ENCODE peak calls at places on chromosomes 3 and 15, in seven cellular contexts. One of them, this sample, is unnamed.

GRCh38 chr3:24674261-24674660 is 179.6 kb upstream of the THRB start:
- DNase-seq in stimulated activated CD8-positive, alpha-beta memory T cell treated with anti-CD3 and anti-CD28 coated beads, Interleukin-7, amount 100 ng/mL, for 1 hour: no peak
- DNase-seq in GM10248: no peak
- DNase-seq in B cell: no peak
- DNase-seq in RPMI8226: no peak
- DNase-seq in kidney tubule cell: no peak
- DNase-seq in pancreas: no peak
- DNase-seq in this sample: no peak

GRCh38 chr3:133535971-133536634 is 37.4 kb upstream of the CDV3 start:
- DNase-seq in B cell: no peak
- DNase-seq in stimulated activated CD8-positive, alpha-beta memory T cell treated with anti-CD3 and anti-CD28 coated beads, Interleukin-7, amount 100 ng/mL, for 1 hour: no peak
- DNase-seq in RPMI8226: no peak
- DNase-seq in pancreas: no peak
- DNase-seq in kidney tubule cell: peak; percentile 86
- DNase-seq in GM10248: no peak
- DNase-seq in this sample: no peak

GRCh38 chr3:190807719-190808375 is 54.6 kb downstream of the GMNC start:
- DNase-seq in stimulated activated CD8-positive, alpha-beta memory T cell treated with anti-CD3 and anti-CD28 coated beads, Interleukin-7, amount 100 ng/mL, for 1 hour: no peak
- DNase-seq in RPMI8226: no peak
- DNase-seq in pancreas: peak; percentile 96
- DNase-seq in B cell: no peak
- DNase-seq in kidney tubule cell: no peak
- DNase-seq in GM10248: no peak
- DNase-seq in this sample: no peak

GRCh38 chr3:79039192-79039591 is 728.6 kb downstream of the ROBO1 start:
- DNase-seq in stimulated activated CD8-positive, alpha-beta memory T cell treated with anti-CD3 and anti-CD28 coated beads, Interleukin-7, amount 100 ng/mL, for 1 hour: no peak
- DNase-seq in pancreas: no peak
- DNase-seq in GM10248: no peak
- DNase-seq in RPMI8226: no peak
- DNase-seq in kidney tubule cell: no peak
- DNase-seq in B cell: no peak
- DNase-seq in this sample: no peak

GRCh38 chr3:33855884-33856546 is 57.6 kb downstream of the PDCD6IP start:
- DNase-seq in B cell: no peak
- DNase-seq in kidney tubule cell: peak; percentile 67
- DNase-seq in RPMI8226: no peak
- DNase-seq in pancreas: no peak
- DNase-seq in GM10248: no peak
- DNase-seq in stimulated activated CD8-positive, alpha-beta memory T cell treated with anti-CD3 and anti-CD28 coated beads, Interleukin-7, amount 100 ng/mL, for 1 hour: no peak
- DNase-seq in this sample: no peak

GRCh38 chr15:67059127-67059553 is 6.3 kb upstream of the SMAD3 start:
- DNase-seq in RPMI8226: no peak
- DNase-seq in pancreas: peak; percentile 91
- DNase-seq in stimulated activated CD8-positive, alpha-beta memory T cell treated with anti-CD3 and anti-CD28 coated beads, Interleukin-7, amount 100 ng/mL, for 1 hour: no peak
- DNase-seq in GM10248: no peak
- DNase-seq in B cell: no peak
- DNase-seq in kidney tubule cell: no peak
- DNase-seq in this sample: no peak

GRCh38 chr3:59555593-59556315 is 505.9 kb upstream of the CFAP20DC start:
- DNase-seq in kidney tubule cell: peak; percentile 22
- DNase-seq in GM10248: no peak
- DNase-seq in pancreas: no peak
- DNase-seq in B cell: no peak
- DNase-seq in RPMI8226: no peak
- DNase-seq in stimulated activated CD8-positive, alpha-beta memory T cell treated with anti-CD3 and anti-CD28 coated beads, Interleukin-7, amount 100 ng/mL, for 1 hour: no peak
- DNase-seq in this sample: no peak

GRCh38 chr3:176302271-176302670 is 895.0 kb downstream of the TBL1XR1 start:
- DNase-seq in B cell: no peak
- DNase-seq in GM10248: no peak
- DNase-seq in stimulated activated CD8-positive, alpha-beta memory T cell treated with anti-CD3 and anti-CD28 coated beads, Interleukin-7, amount 100 ng/mL, for 1 hour: no peak
- DNase-seq in RPMI8226: no peak
- DNase-seq in pancreas: no peak
- DNase-seq in kidney tubule cell: no peak
- DNase-seq in this sample: no peak

GRCh38 chr3:122745365-122746021 is 48.1 kb downstream of the HSPBAP1 start:
- DNase-seq in B cell: no peak
- DNase-seq in kidney tubule cell: peak; percentile 41
- DNase-seq in stimulated activated CD8-positive, alpha-beta memory T cell treated with anti-CD3 and anti-CD28 coated beads, Interleukin-7, amount 100 ng/mL, for 1 hour: no peak
- DNase-seq in pancreas: no peak
- DNase-seq in GM10248: no peak
- DNase-seq in RPMI8226: no peak
- DNase-seq in this sample: no peak

GRCh38 chr15:77455696-77456293 is 35.1 kb downstream of the HMG20A start:
- DNase-seq in stimulated activated CD8-positive, alpha-beta memory T cell treated with anti-CD3 and anti-CD28 coated beads, Interleukin-7, amount 100 ng/mL, for 1 hour: no peak
- DNase-seq in RPMI8226: no peak
- DNase-seq in kidney tubule cell: peak; percentile 13
- DNase-seq in pancreas: no peak
- DNase-seq in B cell: no peak
- DNase-seq in GM10248: no peak
- DNase-seq in this sample: no peak

GRCh38 chr3:14780927-14781507 is 37.7 kb upstream of the FGD5 start:
- DNase-seq in stimulated activated CD8-positive, alpha-beta memory T cell treated with anti-CD3 and anti-CD28 coated beads, Interleukin-7, amount 100 ng/mL, for 1 hour: no peak
- DNase-seq in B cell: no peak
- DNase-seq in kidney tubule cell: peak; percentile 78
- DNase-seq in pancreas: no peak
- DNase-seq in GM10248: peak; percentile 82
- DNase-seq in RPMI8226: peak; percentile 84
- DNase-seq in this sample: peak; percentile 72

GRCh38 chr3:36956155-36956554 is 11.3 kb upstream of the TRANK1 start:
- DNase-seq in RPMI8226: no peak
- DNase-seq in pancreas: no peak
- DNase-seq in kidney tubule cell: no peak
- DNase-seq in GM10248: no peak
- DNase-seq in B cell: no peak
- DNase-seq in stimulated activated CD8-positive, alpha-beta memory T cell treated with anti-CD3 and anti-CD28 coated beads, Interleukin-7, amount 100 ng/mL, for 1 hour: no peak
- DNase-seq in this sample: no peak

GRCh38 chr3:152834354-152835310 is at the start of gene P2RY1:
- DNase-seq in pancreas: peak; percentile 84
- DNase-seq in GM10248: peak; percentile 76
- DNase-seq in stimulated activated CD8-positive, alpha-beta memory T cell treated with anti-CD3 and anti-CD28 coated beads, Interleukin-7, amount 100 ng/mL, for 1 hour: no peak
- DNase-seq in kidney tubule cell: peak; percentile 73
- DNase-seq in B cell: no peak
- DNase-seq in RPMI8226: peak; percentile 96
- DNase-seq in this sample: peak; percentile 84

GRCh38 chr15:60982249-60982932 is 246.7 kb downstream of the RORA start:
- DNase-seq in RPMI8226: no peak
- DNase-seq in GM10248: no peak
- DNase-seq in B cell: no peak
- DNase-seq in stimulated activated CD8-positive, alpha-beta memory T cell treated with anti-CD3 and anti-CD28 coated beads, Interleukin-7, amount 100 ng/mL, for 1 hour: no peak
- DNase-seq in kidney tubule cell: no peak
- DNase-seq in pancreas: no peak
- DNase-seq in this sample: no peak

GRCh38 chr3:123535580-123535979 is 49.3 kb downstream of the HACD2 start:
- DNase-seq in kidney tubule cell: peak; percentile 84
- DNase-seq in GM10248: no peak
- DNase-seq in B cell: no peak
- DNase-seq in stimulated activated CD8-positive, alpha-beta memory T cell treated with anti-CD3 and anti-CD28 coated beads, Interleukin-7, amount 100 ng/mL, for 1 hour: no peak
- DNase-seq in pancreas: no peak
- DNase-seq in RPMI8226: no peak
- DNase-seq in this sample: no peak

GRCh38 chr15:65569728-65570127 is 39.5 kb downstream of the HACD3 start:
- DNase-seq in B cell: no peak
- DNase-seq in stimulated activated CD8-positive, alpha-beta memory T cell treated with anti-CD3 and anti-CD28 coated beads, Interleukin-7, amount 100 ng/mL, for 1 hour: no peak
- DNase-seq in GM10248: no peak
- DNase-seq in pancreas: no peak
- DNase-seq in kidney tubule cell: no peak
- DNase-seq in RPMI8226: no peak
- DNase-seq in this sample: no peak

GRCh38 chr3:36511761-36512496 is 131.6 kb downstream of the STAC start:
- DNase-seq in stimulated activated CD8-positive, alpha-beta memory T cell treated with anti-CD3 and anti-CD28 coated beads, Interleukin-7, amount 100 ng/mL, for 1 hour: no peak
- DNase-seq in kidney tubule cell: no peak
- DNase-seq in B cell: no peak
- DNase-seq in GM10248: no peak
- DNase-seq in RPMI8226: no peak
- DNase-seq in pancreas: no peak
- DNase-seq in this sample: no peak

GRCh38 chr15:81548350-81549116 is 174.5 kb upstream of the TMC3 start:
- DNase-seq in stimulated activated CD8-positive, alpha-beta memory T cell treated with anti-CD3 and anti-CD28 coated beads, Interleukin-7, amount 100 ng/mL, for 1 hour: no peak
- DNase-seq in GM10248: no peak
- DNase-seq in kidney tubule cell: no peak
- DNase-seq in B cell: no peak
- DNase-seq in pancreas: no peak
- DNase-seq in RPMI8226: no peak
- DNase-seq in this sample: no peak

GRCh38 chr3:12746419-12746818 is 12.6 kb downstream of the TMEM40 start:
- DNase-seq in kidney tubule cell: no peak
- DNase-seq in pancreas: no peak
- DNase-seq in RPMI8226: no peak
- DNase-seq in GM10248: no peak
- DNase-seq in stimulated activated CD8-positive, alpha-beta memory T cell treated with anti-CD3 and anti-CD28 coated beads, Interleukin-7, amount 100 ng/mL, for 1 hour: no peak
- DNase-seq in B cell: no peak
- DNase-seq in this sample: no peak

GRCh38 chr3:111311709-111312235 is 230.2 kb upstream of the CD96 start:
- DNase-seq in pancreas: no peak
- DNase-seq in RPMI8226: no peak
- DNase-seq in stimulated activated CD8-positive, alpha-beta memory T cell treated with anti-CD3 and anti-CD28 coated beads, Interleukin-7, amount 100 ng/mL, for 1 hour: no peak
- DNase-seq in B cell: no peak
- DNase-seq in GM10248: no peak
- DNase-seq in kidney tubule cell: no peak
- DNase-seq in this sample: no peak

GRCh38 chr3:99838755-99839154 is 21.1 kb downstream of the CMSS1 start:
- DNase-seq in pancreas: no peak
- DNase-seq in kidney tubule cell: no peak
- DNase-seq in GM10248: no peak
- DNase-seq in stimulated activated CD8-positive, alpha-beta memory T cell treated with anti-CD3 and anti-CD28 coated beads, Interleukin-7, amount 100 ng/mL, for 1 hour: no peak
- DNase-seq in RPMI8226: no peak
- DNase-seq in B cell: no peak
- DNase-seq in this sample: no peak

GRCh38 chr3:185837409-185837808 is 12.6 kb upstream of the IGF2BP2 start:
- DNase-seq in B cell: no peak
- DNase-seq in pancreas: no peak
- DNase-seq in stimulated activated CD8-positive, alpha-beta memory T cell treated with anti-CD3 and anti-CD28 coated beads, Interleukin-7, amount 100 ng/mL, for 1 hour: no peak
- DNase-seq in RPMI8226: no peak
- DNase-seq in GM10248: no peak
- DNase-seq in kidney tubule cell: no peak
- DNase-seq in this sample: no peak

GRCh38 chr15:57537072-57537471 is 54.6 kb upstream of the MYZAP start:
- DNase-seq in GM10248: no peak
- DNase-seq in stimulated activated CD8-positive, alpha-beta memory T cell treated with anti-CD3 and anti-CD28 coated beads, Interleukin-7, amount 100 ng/mL, for 1 hour: no peak
- DNase-seq in kidney tubule cell: peak; percentile 77
- DNase-seq in B cell: no peak
- DNase-seq in pancreas: no peak
- DNase-seq in RPMI8226: peak; percentile 48
- DNase-seq in this sample: no peak

GRCh38 chr3:165193392-165194268 is 2.6 kb downstream of the SLITRK3 start:
- DNase-seq in stimulated activated CD8-positive, alpha-beta memory T cell treated with anti-CD3 and anti-CD28 coated beads, Interleukin-7, amount 100 ng/mL, for 1 hour: no peak
- DNase-seq in kidney tubule cell: no peak
- DNase-seq in RPMI8226: no peak
- DNase-seq in B cell: no peak
- DNase-seq in GM10248: peak; percentile 16
- DNase-seq in pancreas: peak; percentile 13
- DNase-seq in this sample: no peak

GRCh38 chr3:126466886-126467610 is 8.6 kb downstream of the ZXDC start:
- DNase-seq in pancreas: no peak
- DNase-seq in stimulated activated CD8-positive, alpha-beta memory T cell treated with anti-CD3 and anti-CD28 coated beads, Interleukin-7, amount 100 ng/mL, for 1 hour: no peak
- DNase-seq in RPMI8226: no peak
- DNase-seq in kidney tubule cell: no peak
- DNase-seq in GM10248: no peak
- DNase-seq in B cell: peak; percentile 36
- DNase-seq in this sample: peak; percentile 46

GRCh38 chr3:167876603-167877325 is 141.2 kb downstream of the SERPINI1 start:
- DNase-seq in stimulated activated CD8-positive, alpha-beta memory T cell treated with anti-CD3 and anti-CD28 coated beads, Interleukin-7, amount 100 ng/mL, for 1 hour: no peak
- DNase-seq in RPMI8226: no peak
- DNase-seq in B cell: no peak
- DNase-seq in GM10248: no peak
- DNase-seq in kidney tubule cell: peak; percentile 73
- DNase-seq in pancreas: no peak
- DNase-seq in this sample: no peak

GRCh38 chr3:127182848-127183714 is 9.8 kb upstream of the PRR23E start:
- DNase-seq in RPMI8226: no peak
- DNase-seq in GM10248: peak; percentile 12
- DNase-seq in kidney tubule cell: no peak
- DNase-seq in pancreas: no peak
- DNase-seq in stimulated activated CD8-positive, alpha-beta memory T cell treated with anti-CD3 and anti-CD28 coated beads, Interleukin-7, amount 100 ng/mL, for 1 hour: no peak
- DNase-seq in B cell: peak; percentile 19
- DNase-seq in this sample: peak; percentile 40

GRCh38 chr3:59535791-59536221 is 486.0 kb upstream of the CFAP20DC start:
- DNase-seq in stimulated activated CD8-positive, alpha-beta memory T cell treated with anti-CD3 and anti-CD28 coated beads, Interleukin-7, amount 100 ng/mL, for 1 hour: no peak
- DNase-seq in kidney tubule cell: peak; percentile 51
- DNase-seq in GM10248: no peak
- DNase-seq in pancreas: no peak
- DNase-seq in RPMI8226: no peak
- DNase-seq in B cell: no peak
- DNase-seq in this sample: no peak